ENCODE peak calls at places on chromosomes 13 and 19, in six cellular contexts. N is fibroblast of pulmonary artery, H is mucosa of descending colon, U is bronchial epithelial cell, R is lower leg skin, T is lung. X is an unnamed sample.

GRCh38 chr19:49869009-49869483 is 1.7 kb upstream of the PNKP start:
- DNase-seq in R (no peak), U (no peak), H (no peak), T (no peak), N (no peak), X (no peak)

GRCh38 chr19:33514885-33515485 is 6.6 kb downstream of the PEPD start:
- DNase-seq in R (peak), N (no peak), T (peak), H (peak), U (no peak), X (no peak)

GRCh38 chr19:45640849-45641273 is 1.7 kb upstream of the EML2 start:
- DNase-seq in T (peak), R (peak), U (peak), H (no peak), N (no peak), X (no peak)

GRCh38 chr13:95403349-95404140 is 102.3 kb upstream of the ABCC4 start:
- DNase-seq in U (no peak), T (no peak), H (peak), N (no peak), R (no peak), X (no peak)

GRCh38 chr19:6272913-6273600 is 6.7 kb downstream of the MLLT1 start:
- DNase-seq in N (no peak), U (no peak), T (no peak), H (no peak), R (no peak), X (no peak)

GRCh38 chr19:10625003-10625761 is at the start of gene SLC44A2:
- DNase-seq in U (peak), T (peak), H (peak), N (peak), R (peak), X (peak)

GRCh38 chr19:13931582-13932378 is 6.4 kb downstream of the PODNL1 start:
- DNase-seq in U (peak), H (no peak), N (no peak), R (no peak), T (no peak), X (no peak)

GRCh38 chr13:35448465-35448864 is 28.0 kb downstream of the MAB21L1 start:
- DNase-seq in N (no peak), U (no peak), R (no peak), H (no peak), T (no peak), X (no peak)

GRCh38 chr19:30066781-30067759 is 125.0 kb downstream of the URI1 start:
- DNase-seq in H (no peak), R (peak), U (no peak), N (no peak), T (no peak), X (no peak)

GRCh38 chr13:30739646-30740642 is 4.6 kb downstream of the ALOX5AP start:
- DNase-seq in R (no peak), T (no peak), H (no peak), U (peak), N (peak), X (peak)

GRCh38 chr13:60787083-60787482 is 390.1 kb downstream of the TDRD3 start:
- DNase-seq in R (no peak), H (no peak), T (no peak), N (no peak), U (peak), X (peak)

GRCh38 chr19:34274827-34275625 is 20.7 kb downstream of the GARRE1 start:
- DNase-seq in T (no peak), H (no peak), R (no peak), N (peak), U (no peak), X (peak)

GRCh38 chr13:113653264-113654174 is 4.5 kb downstream of the ATP4B start:
- DNase-seq in T (no peak), N (no peak), H (no peak), R (peak), U (no peak), X (no peak)

GRCh38 chr19:31253816-31254551 is 95.3 kb downstream of the TSHZ3 start:
- DNase-seq in T (no peak), N (peak), H (no peak), U (peak), R (no peak), X (peak)

GRCh38 chr19:31256601-31256990 is 92.6 kb downstream of the TSHZ3 start:
- DNase-seq in H (no peak), U (peak), T (no peak), N (no peak), R (no peak), X (no peak)

GRCh38 chr19:31255863-31256600 is 93.2 kb downstream of the TSHZ3 start:
- DNase-seq in U (peak), N (no peak), R (no peak), T (no peak), H (no peak), X (no peak)

GRCh38 chr19:31255174-31255862 is 93.9 kb downstream of the TSHZ3 start:
- DNase-seq in H (no peak), N (no peak), T (no peak), R (no peak), U (no peak), X (no peak)

GRCh38 chr19:31254611-31255010 is 94.6 kb downstream of the TSHZ3 start:
- DNase-seq in H (no peak), N (no peak), U (no peak), R (no peak), T (no peak), X (no peak)
- H3K4me3 ChIP-seq in H (no peak), N (no peak), U (no peak), R (no peak), T (no peak), X (no peak)

GRCh38 chr13:28753208-28753892 is 34.6 kb upstream of the SLC46A3 start:
- DNase-seq in R (no peak), N (peak), T (peak), H (peak), U (peak), X (peak)
- TF ChIP-seq CTCF in R (no peak), N (peak), T (no peak), H (no peak), U (no peak), X (peak)

DNA sequence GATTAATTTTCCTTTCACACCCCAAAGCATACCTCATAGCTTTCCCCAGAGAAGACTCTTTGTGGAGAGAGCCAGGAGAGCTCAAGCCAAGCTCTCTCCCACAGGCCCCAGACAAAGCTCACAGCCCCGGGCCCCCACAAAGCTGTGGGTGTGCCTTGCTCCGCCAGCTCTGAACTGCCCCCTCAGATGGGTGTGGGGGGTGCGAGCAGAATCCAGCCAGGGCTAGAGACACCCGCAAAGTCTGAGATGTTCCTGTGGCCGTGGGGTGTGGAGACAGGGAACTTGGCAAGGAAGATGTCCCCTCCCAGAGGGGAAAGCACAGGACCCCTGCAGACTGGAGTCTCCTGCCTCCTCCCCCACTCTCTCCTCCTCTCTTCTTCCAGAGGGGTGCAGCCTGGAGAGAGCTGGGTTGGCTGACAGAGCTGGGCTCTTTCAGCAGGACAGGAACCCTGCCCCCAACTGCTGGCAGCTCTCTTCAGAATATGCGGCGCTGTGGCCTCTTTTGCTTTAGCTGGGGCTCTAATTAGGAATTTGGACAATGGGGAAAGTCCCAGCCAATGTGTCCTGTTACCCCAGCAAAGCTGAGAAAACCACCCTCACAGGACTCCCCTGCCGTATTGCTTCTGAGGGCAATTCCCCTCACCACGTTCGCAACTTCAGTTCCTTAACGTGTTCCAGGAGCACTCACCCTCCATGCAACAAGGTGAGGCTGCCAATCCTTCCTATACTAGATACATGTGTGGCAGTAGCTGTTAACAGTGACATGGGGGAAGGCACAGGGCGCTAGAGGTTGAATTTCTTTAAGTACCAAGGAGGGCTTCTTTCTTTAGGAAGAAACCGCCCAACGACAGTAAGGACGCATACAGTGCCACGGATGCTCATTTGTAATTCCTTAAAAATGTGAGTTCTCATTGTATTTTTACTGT is 170.0 kb downstream of the COL4A1 start:
- DNase-seq in U (no peak), R (no peak), H (no peak), T (no peak), N (no peak), X (no peak)
- H3K4me3 ChIP-seq in U (no peak), R (no peak), H (no peak), T (no peak), N (no peak), X (no peak)

GRCh38 chr19:633068-633785 is at the start of gene POLRMT:
- DNase-seq in T (peak), U (peak), N (peak), R (peak), H (peak), X (peak)
- TF ChIP-seq CTCF in T (no peak), U (peak), N (no peak), R (no peak), H (no peak), X (no peak)

GRCh38 chr19:17236414-17236716 is 9.4 kb downstream of the NR2F6 start:
- DNase-seq in U (no peak), N (no peak), T (no peak), H (peak), R (no peak), X (no peak)

GRCh38 chr19:17237747-17238706 is 7.7 kb downstream of the NR2F6 start:
- DNase-seq in H (no peak), N (no peak), T (no peak), U (no peak), R (no peak), X (no peak)

GRCh38 chr19:17234911-17235617 is 9.0 kb downstream of the OCEL1 start:
- DNase-seq in N (peak), U (peak), R (no peak), T (no peak), H (peak), X (peak)

GRCh38 chr19:17235618-17236413 is 9.8 kb downstream of the OCEL1 start:
- DNase-seq in U (peak), N (peak), R (no peak), T (peak), H (peak), X (peak)

GRCh38 chr19:17236831-17237543 is 8.7 kb downstream of the NR2F6 start:
- DNase-seq in R (no peak), H (no peak), N (no peak), U (no peak), T (no peak), X (no peak)
- H3K4me3 ChIP-seq in R (no peak), H (no peak), N (no peak), U (no peak), T (no peak), X (no peak)

GRCh38 chr19:57620673-57621348 is 6.8 kb downstream of the ZNF134 start:
- DNase-seq in H (no peak), R (no peak), U (no peak), T (no peak), N (peak), X (peak)

GRCh38 chr19:57613941-57614743 is at the start of gene ZNF134:
- DNase-seq in U (peak), R (peak), N (peak), H (peak), T (peak), X (peak)

GRCh38 chr19:57611113-57611512 is 2.9 kb upstream of the ZNF134 start:
- DNase-seq in H (no peak), R (no peak), U (no peak), N (no peak), T (no peak), X (no peak)

GRCh38 chr19:57615346-57615745 is 1.3 kb downstream of the ZNF134 start:
- DNase-seq in U (no peak), R (no peak), H (no peak), T (no peak), N (no peak), X (no peak)
- TF ChIP-seq CTCF in U (no peak), R (no peak), H (no peak), T (no peak), N (no peak), X (no peak)

GRCh38 chr13:110445183-110445582 is 116.3 kb downstream of the RAB20 start:
- DNase-seq in U (peak), R (peak), H (no peak), T (no peak), N (no peak), X (no peak)

GRCh38 chr13:110445722-110446569 is 115.6 kb downstream of the RAB20 start:
- DNase-seq in R (peak), H (no peak), N (no peak), U (peak), T (no peak), X (no peak)

GRCh38 chr13:110444226-110444653 is 117.3 kb downstream of the RAB20 start:
- DNase-seq in U (peak), R (peak), H (peak), N (peak), T (no peak), X (peak)

GRCh38 chr13:110442946-110443632 is 118.4 kb downstream of the RAB20 start:
- DNase-seq in H (no peak), T (no peak), N (peak), R (peak), U (peak), X (peak)

DNA sequence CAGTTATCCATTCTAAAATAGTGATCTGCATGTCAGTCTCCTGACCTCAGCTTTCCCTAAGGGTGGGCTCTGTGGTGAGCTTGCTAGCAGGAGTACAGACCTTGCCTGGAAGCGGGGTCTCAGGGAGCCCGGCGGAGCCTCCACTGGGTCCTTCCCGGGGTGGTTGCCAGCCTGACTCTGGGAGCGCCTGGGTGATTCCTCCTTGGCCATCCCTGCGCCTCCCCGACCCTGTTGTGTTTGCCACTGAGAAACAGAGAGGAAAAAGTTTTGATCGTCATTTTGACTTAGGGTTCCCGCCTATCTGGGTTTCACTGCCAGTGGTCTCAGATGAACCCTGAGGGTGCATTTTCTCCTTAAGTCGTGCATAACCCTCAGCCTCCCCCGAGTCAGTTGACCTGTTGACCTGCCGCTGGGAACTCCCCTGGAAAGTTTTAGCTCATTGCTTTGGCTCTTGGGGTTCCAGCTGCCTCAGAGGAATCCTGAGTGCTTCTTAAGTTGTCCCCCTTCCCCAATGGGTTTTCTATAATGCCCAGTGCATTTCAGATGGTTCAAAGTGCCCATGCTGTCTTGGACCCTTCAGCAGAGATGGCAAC is 117.8 kb downstream of the RAB20 start:
- DNase-seq in R (peak), U (no peak), T (no peak), N (no peak), H (no peak), X (no peak)
- H3K4me3 ChIP-seq in R (no peak), U (no peak), T (no peak), N (no peak), H (no peak), X (no peak)

X was measured in fibroblast of the aortic adventitia.